ENCODE peak calls at places on chromosomes 13 and 19, in ten cellular contexts. C, A, S, P, W, X, J, Q, L and M are unnamed samples.

GRCh38 chr13:24221007-24221406 is 60.5 kb downstream of the SPATA13 start:
- DNase-seq in C (no peak), A (no peak), S (no peak), P (no peak), W (no peak), X (no peak), J (no peak), Q (no peak), L (no peak), M (no peak)

GRCh38 chr13:100859861-100860260 is 185.3 kb upstream of the TMTC4 start:
- DNase-seq in C (no peak), A (no peak), S (no peak), P (no peak), W (no peak), X (no peak), J (no peak), Q (no peak), L (no peak), M (no peak)

GRCh38 chr13:40215747-40216146 is 450.7 kb downstream of the FOXO1 start:
- DNase-seq in C (no peak), A (no peak), S (no peak), P (no peak), W (no peak), X (no peak), J (no peak), Q (no peak), L (no peak), M (no peak)

GRCh38 chr19:5302396-5302795 is 38.2 kb downstream of the PTPRS start:
- DNase-seq in C (no peak), A (no peak), S (no peak), P (no peak), W (no peak), X (no peak), J (no peak), Q (no peak), L (no peak), M (no peak)

GRCh38 chr19:15640294-15640903 is at the start of gene CYP4F3:
- DNase-seq in C (no peak), A (no peak), S (no peak), P (no peak), W (no peak), X (peak; percentile 91), J (no peak), Q (no peak), L (peak; percentile 65), M (no peak)

GRCh38 chr19:49491030-49491803 is 3.8 kb downstream of the RPL13A start:
- DNase-seq in C (no peak), A (no peak), S (no peak), P (no peak), W (no peak), X (no peak), J (no peak), Q (no peak), L (no peak), M (no peak)

GRCh38 chr13:94318418-94318817 is 161.1 kb downstream of the DCT start:
- DNase-seq in C (no peak), A (no peak), S (no peak), P (no peak), W (no peak), X (no peak), J (no peak), Q (no peak), L (no peak), M (no peak)

GRCh38 chr19:15675560-15675959 is 2.7 kb downstream of the CYP4F12 start:
- DNase-seq in C (no peak), A (no peak), S (no peak), P (no peak), W (no peak), X (peak; percentile 11), J (no peak), Q (no peak), L (no peak), M (no peak)

GRCh38 chr13:110310541-110311491 is 3.7 kb downstream of the COL4A2 start:
- DNase-seq in C (no peak), A (no peak), S (no peak), P (no peak), W (no peak), X (no peak), J (no peak), Q (no peak), L (no peak), M (no peak)

GRCh38 chr13:99894835-99895427 is 76.6 kb downstream of the ZIC5 start:
- DNase-seq in C (peak; percentile 41), A (no peak), S (no peak), P (no peak), W (peak; percentile 26), X (no peak), J (no peak), Q (no peak), L (no peak), M (no peak)

GRCh38 chr13:38262211-38262610 is 87.4 kb upstream of the UFM1 start:
- DNase-seq in C (no peak), A (no peak), S (no peak), P (no peak), W (no peak), X (no peak), J (no peak), Q (no peak), L (no peak), M (no peak)

GRCh38 chr13:52736891-52737290 is 2.7 kb downstream of the CNMD start:
- DNase-seq in C (no peak), A (no peak), S (no peak), P (no peak), W (no peak), X (no peak), J (no peak), Q (no peak), L (no peak), M (no peak)

GRCh38 chr19:45340899-45341453 is 426 bp downstream of the KLC3 start:
- DNase-seq in C (peak; percentile 41), A (no peak), S (no peak), P (no peak), W (no peak), X (no peak), J (no peak), Q (no peak), L (no peak), M (no peak)

GRCh38 chr13:19153782-19154450 is 27.7 kb downstream of the TUBA3C start:
- DNase-seq in C (no peak), A (no peak), S (no peak), P (no peak), W (no peak), X (no peak), J (peak; percentile 11), Q (no peak), L (no peak), M (no peak)

GRCh38 chr13:113148407-113148806 is 10.0 kb upstream of the PROZ start:
- DNase-seq in C (no peak), A (no peak), S (no peak), P (no peak), W (no peak), X (no peak), J (no peak), Q (no peak), L (no peak), M (no peak)

GRCh38 chr13:75813323-75813722 is 177.2 kb downstream of the LMO7 start:
- DNase-seq in C (no peak), A (no peak), S (no peak), P (no peak), W (no peak), X (no peak), J (no peak), Q (no peak), L (no peak), M (no peak)